ENCODE peak calls at places on chromosomes 4 and X, in six cellular contexts. U, P, W, C, L and F are unnamed samples.

GRCh38 chrX:10039821-10040793 is 72.9 kb downstream of the CLDN34 start:
- DNase-seq in U (no peak), L (no peak), P (no peak), C (no peak), W (no peak), F (no peak)

GRCh38 chr4:38095691-38096090 is 135.5 kb downstream of the PTTG2 start:
- DNase-seq in W (no peak), U (no peak), P (no peak), C (no peak), L (no peak), F (no peak)

GRCh38 chr4:150108693-150109092 is 30.4 kb downstream of the DCLK2 start:
- DNase-seq in C (no peak), L (no peak), P (no peak), W (no peak), U (no peak), F (no peak)

GRCh38 chr4:109967798-109968520 is 55.3 kb downstream of the EGF start:
- DNase-seq in P (no peak), U (no peak), C (no peak), L (no peak), W (no peak), F (no peak)

GRCh38 chr4:100796333-100796732 is 278.5 kb upstream of the EMCN start:
- DNase-seq in L (no peak), W (no peak), C (no peak), U (no peak), P (no peak), F (no peak)

GRCh38 chr4:147543039-147543438 is 62.1 kb downstream of the EDNRA start:
- DNase-seq in W (no peak), P (no peak), C (no peak), L (no peak), U (no peak), F (no peak)

GRCh38 chr4:81405900-81406401 is 65.8 kb downstream of the RASGEF1B start:
- DNase-seq in P (no peak), W (no peak), L (peak), C (no peak), U (no peak), F (peak)

GRCh38 chr4:2913168-2913567 is 50.0 kb downstream of the NOP14 start:
- DNase-seq in W (no peak), U (no peak), L (no peak), C (no peak), P (no peak), F (no peak)

GRCh38 chrX:136858007-136858756 is 22.3 kb downstream of the RBMX start:
- DNase-seq in W (no peak), L (no peak), P (no peak), U (no peak), C (no peak), F (no peak)

GRCh38 chr4:24655971-24656370 is 71.6 kb upstream of the DHX15 start:
- DNase-seq in L (no peak), U (no peak), P (no peak), W (no peak), C (no peak), F (no peak)

GRCh38 chrX:120468479-120468824 is 644 bp downstream of the LAMP2 start:
- DNase-seq in W (no peak), U (no peak), P (no peak), L (no peak), C (no peak), F (no peak)

GRCh38 chrX:44874481-44875184 is 1.6 kb downstream of the KDM6A start:
- DNase-seq in W (peak), L (peak), P (no peak), C (peak), U (no peak), F (peak)

GRCh38 chr4:123305746-123306145 is 90.8 kb upstream of the SPRY1 start:
- DNase-seq in L (no peak), W (no peak), C (no peak), P (no peak), U (no peak), F (no peak)

GRCh38 chr4:151013944-151014343 is 1.1 kb downstream of the LRBA start:
- DNase-seq in U (no peak), C (no peak), L (no peak), P (no peak), W (no peak), F (no peak)

GRCh38 chr4:69532886-69533506 is 37.3 kb upstream of the UGT2B4 start:
- DNase-seq in W (no peak), U (no peak), C (no peak), P (no peak), L (no peak), F (no peak)

GRCh38 chrX:34656842-34657780 is at the start of gene TMEM47:
- DNase-seq in C (no peak), P (peak), W (peak), L (peak), U (no peak), F (no peak)

GRCh38 chr4:185797596-185797995 is 14.4 kb downstream of the SORBS2 start:
- DNase-seq in C (no peak), P (no peak), W (no peak), U (no peak), L (no peak), F (no peak)

GRCh38 chr4:119103263-119103662 is 32.4 kb upstream of the MYOZ2 start:
- DNase-seq in P (peak), L (peak), C (no peak), U (no peak), W (no peak), F (no peak)

GRCh38 chr4:14269824-14270223 is 642.3 kb upstream of the BOD1L1 start:
- DNase-seq in P (no peak), L (no peak), C (no peak), U (no peak), W (no peak), F (no peak)

GRCh38 chr4:6926681-6927478 is 17.3 kb downstream of the TBC1D14 start:
- DNase-seq in C (peak), W (no peak), U (no peak), P (no peak), L (peak), F (peak)